ENCODE peak calls at places on chromosomes 6 and 20, in eight cellular contexts. J is amniotic epithelial cell; O is iPS-NIHi11; H is adipocyte; Q is activated gamma-delta T cell treated with anti-CD3 and anti-CD28 coated beads, Interleukin-2, amount 50 U/mL, for 16 hours; S is sciatic nerve; A is tibial artery; Z is C1 segment of cervical spinal cord. E is an unnamed sample.

GRCh38 chr6:116165596-116165995 is 39.7 kb upstream of the COL10A1 start:
- DNase-seq in Q (no peak), S (no peak), J (no peak), H (no peak), O (no peak), Z (no peak), A (no peak), E (no peak)

GRCh38 chr20:4875578-4876067 is 125.7 kb downstream of the SLC23A2 start:
- DNase-seq in A (no peak), Q (no peak), J (no peak), H (no peak), O (peak; percentile 14), Z (no peak), S (no peak), E (no peak)

GRCh38 chr6:133590814-133591213 is 298.1 kb upstream of the TCF21 start:
- DNase-seq in S (no peak), Q (no peak), Z (no peak), H (no peak), O (no peak), A (no peak), J (peak; percentile 44), E (no peak)

GRCh38 chr6:158536891-158537798 is 22.7 kb upstream of the TMEM181 start:
- DNase-seq in J (peak; percentile 10), A (peak; percentile 39), Z (no peak), S (no peak), H (peak; percentile 77), O (peak; percentile 84), Q (no peak), E (no peak)

GRCh38 chr20:56687061-56687460 is 58.0 kb downstream of the TFAP2C start:
- DNase-seq in H (no peak), Q (no peak), S (no peak), O (no peak), Z (no peak), J (no peak), A (no peak), E (no peak)

GRCh38 chr20:42987376-42988114 is 202.2 kb downstream of the PTPRT start:
- DNase-seq in O (no peak), Z (no peak), A (no peak), Q (no peak), H (no peak), J (no peak), S (no peak), E (no peak)

GRCh38 chr6:157151029-157151428 is 172.3 kb downstream of the TMEM242 start:
- DNase-seq in S (no peak), J (no peak), A (no peak), O (no peak), H (no peak), Q (no peak), Z (no peak), E (no peak)

GRCh38 chr6:117477988-117478852 is 4.3 kb upstream of the DCBLD1 start:
- DNase-seq in O (peak; percentile 26), Q (no peak), J (no peak), Z (no peak), A (no peak), H (no peak), S (no peak), E (no peak)

GRCh38 chr6:30841644-30842504 is 42.4 kb upstream of the DDR1 start:
- DNase-seq in Q (no peak), S (no peak), O (no peak), H (no peak), Z (no peak), J (peak; percentile 100), A (no peak), E (no peak)

GRCh38 chr6:53483423-53484353 is 61.2 kb downstream of the GCLC start:
- DNase-seq in S (peak; percentile 66), H (no peak), Q (no peak), Z (no peak), J (no peak), O (no peak), A (no peak), E (peak; percentile 67)

GRCh38 chr6:157908369-157909281 is 73.0 kb upstream of the SYNJ2 start:
- DNase-seq in A (no peak), H (no peak), Z (no peak), J (no peak), O (no peak), S (no peak), Q (no peak), E (no peak)

GRCh38 chr6:20126789-20127653 is 85.2 kb downstream of the MBOAT1 start:
- DNase-seq in S (peak; percentile 88), H (peak; percentile 67), A (peak; percentile 73), J (peak; percentile 44), Q (peak; percentile 37), Z (no peak), O (peak; percentile 83), E (peak; percentile 59)

GRCh38 chr6:131250121-131250520 is 114.9 kb downstream of the AKAP7 start:
- DNase-seq in A (peak; percentile 69), Z (no peak), H (peak; percentile 79), S (peak; percentile 66), O (peak; percentile 37), J (peak; percentile 57), Q (no peak), E (peak; percentile 58)

GRCh38 chr6:1798303-1798964 is 188.7 kb downstream of the FOXC1 start:
- DNase-seq in Z (no peak), O (no peak), S (no peak), A (no peak), H (peak; percentile 32), J (peak; percentile 47), Q (no peak), E (no peak)

GRCh38 chr6:131134220-131134831 is 941 bp upstream of the AKAP7 start:
- DNase-seq in H (no peak), O (no peak), Z (no peak), A (no peak), J (no peak), Q (no peak), S (no peak), E (no peak)

GRCh38 chr6:154822947-154823558 is 89.8 kb downstream of the SCAF8 start:
- DNase-seq in O (no peak), Z (no peak), H (no peak), S (no peak), J (no peak), Q (no peak), A (no peak), E (no peak)

GRCh38 chr6:45415778-45416518 is 38.2 kb upstream of the SUPT3H start:
- DNase-seq in A (no peak), Q (no peak), H (no peak), O (no peak), S (no peak), Z (no peak), J (no peak), E (no peak)

GRCh38 chr6:105363100-105363754 is 39.7 kb downstream of the PREP start:
- DNase-seq in A (no peak), J (peak; percentile 36), H (peak; percentile 80), Z (no peak), S (no peak), Q (no peak), O (no peak), E (no peak)

GRCh38 chr20:40797425-40797824 is 108.4 kb upstream of the MAFB start:
- DNase-seq in S (no peak), O (peak; percentile 47), Q (no peak), Z (no peak), A (no peak), J (peak; percentile 1), H (peak; percentile 43), E (no peak)

GRCh38 chr6:48567016-48567415 is 456.0 kb upstream of the PTCHD4 start:
- DNase-seq in Z (no peak), Q (no peak), J (peak; percentile 71), O (no peak), S (no peak), A (no peak), H (peak; percentile 34), E (no peak)

GRCh38 chr20:36613974-36614373 is 8.4 kb downstream of the RAB5IF start:
- DNase-seq in J (no peak), A (no peak), Z (no peak), H (no peak), Q (no peak), O (no peak), S (no peak), E (no peak)

GRCh38 chr6:92715991-92716390 is 703.4 kb downstream of the EPHA7 start:
- DNase-seq in J (peak; percentile 58), H (no peak), S (no peak), Z (no peak), O (no peak), Q (no peak), A (no peak), E (no peak)

GRCh38 chr20:1764136-1765033 is 106.8 kb upstream of the SIRPG start:
- DNase-seq in O (peak; percentile 72), A (peak; percentile 81), Q (peak; percentile 35), S (peak; percentile 89), Z (no peak), J (peak; percentile 86), H (peak; percentile 93), E (peak; percentile 79)

GRCh38 chr20:8601542-8601912 is 467.4 kb upstream of the PLCB4 start:
- DNase-seq in O (no peak), Z (no peak), J (no peak), Q (no peak), A (no peak), H (no peak), S (no peak), E (no peak)